ENCODE peak calls at places on chromosomes 3 and 15, in eight cellular contexts. One of them, this sample, is unnamed.

GRCh38 chr15:50463423-50464358 is 39.5 kb downstream of the USP8 start:
- DNase-seq in SK-N-MC: no peak
- DNase-seq in mucosa of descending colon: no peak
- DNase-seq in hepatic stellate cell: no peak
- DNase-seq in ACHN: no peak
- DNase-seq in SHP77: no peak
- DNase-seq in ELR: peak
- DNase-seq in stimulated activated CD8-positive, alpha-beta memory T cell treated with anti-CD3 and anti-CD28 coated beads, Interleukin-4, amount 100 ng/mL, for 48 hours: no peak
- DNase-seq in this sample: no peak

GRCh38 chr15:72128360-72128759 is 10.2 kb downstream of the SENP8 start:
- DNase-seq in ELR: no peak
- DNase-seq in ACHN: no peak
- DNase-seq in SHP77: no peak
- DNase-seq in stimulated activated CD8-positive, alpha-beta memory T cell treated with anti-CD3 and anti-CD28 coated beads, Interleukin-4, amount 100 ng/mL, for 48 hours: no peak
- DNase-seq in SK-N-MC: no peak
- DNase-seq in hepatic stellate cell: no peak
- DNase-seq in mucosa of descending colon: no peak
- DNase-seq in this sample: no peak

GRCh38 chr3:48215019-48215418 is 8.3 kb upstream of the CAMP start:
- DNase-seq in mucosa of descending colon: no peak
- DNase-seq in stimulated activated CD8-positive, alpha-beta memory T cell treated with anti-CD3 and anti-CD28 coated beads, Interleukin-4, amount 100 ng/mL, for 48 hours: no peak
- DNase-seq in SK-N-MC: no peak
- DNase-seq in ELR: no peak
- DNase-seq in hepatic stellate cell: no peak
- DNase-seq in SHP77: no peak
- DNase-seq in ACHN: no peak
- DNase-seq in this sample: no peak

GRCh38 chr3:14802332-14802731 is 16.4 kb upstream of the FGD5 start:
- DNase-seq in SK-N-MC: no peak
- DNase-seq in stimulated activated CD8-positive, alpha-beta memory T cell treated with anti-CD3 and anti-CD28 coated beads, Interleukin-4, amount 100 ng/mL, for 48 hours: no peak
- DNase-seq in SHP77: no peak
- DNase-seq in hepatic stellate cell: no peak
- DNase-seq in ELR: no peak
- DNase-seq in mucosa of descending colon: no peak
- DNase-seq in ACHN: no peak
- DNase-seq in this sample: no peak

GRCh38 chr3:170078620-170079281 is 41.0 kb downstream of the GPR160 start:
- DNase-seq in ELR: no peak
- DNase-seq in ACHN: peak
- DNase-seq in mucosa of descending colon: no peak
- DNase-seq in hepatic stellate cell: no peak
- DNase-seq in SHP77: no peak
- DNase-seq in SK-N-MC: no peak
- DNase-seq in stimulated activated CD8-positive, alpha-beta memory T cell treated with anti-CD3 and anti-CD28 coated beads, Interleukin-4, amount 100 ng/mL, for 48 hours: no peak
- DNase-seq in this sample: no peak

GRCh38 chr3:42515391-42515916 is 13.0 kb downstream of the VIPR1 start:
- DNase-seq in hepatic stellate cell: no peak
- DNase-seq in stimulated activated CD8-positive, alpha-beta memory T cell treated with anti-CD3 and anti-CD28 coated beads, Interleukin-4, amount 100 ng/mL, for 48 hours: no peak
- DNase-seq in SK-N-MC: no peak
- DNase-seq in SHP77: no peak
- DNase-seq in ACHN: no peak
- DNase-seq in ELR: no peak
- DNase-seq in mucosa of descending colon: peak
- DNase-seq in this sample: no peak

GRCh38 chr15:44670087-44670945 is 6.9 kb upstream of the SPG11 start:
- DNase-seq in ELR: no peak
- DNase-seq in SHP77: no peak
- DNase-seq in hepatic stellate cell: no peak
- DNase-seq in SK-N-MC: no peak
- DNase-seq in ACHN: no peak
- DNase-seq in stimulated activated CD8-positive, alpha-beta memory T cell treated with anti-CD3 and anti-CD28 coated beads, Interleukin-4, amount 100 ng/mL, for 48 hours: no peak
- DNase-seq in mucosa of descending colon: no peak
- DNase-seq in this sample: no peak

GRCh38 chr3:23079976-23080375 is 123.2 kb upstream of the UBE2E2 start:
- DNase-seq in ACHN: peak
- DNase-seq in stimulated activated CD8-positive, alpha-beta memory T cell treated with anti-CD3 and anti-CD28 coated beads, Interleukin-4, amount 100 ng/mL, for 48 hours: no peak
- DNase-seq in mucosa of descending colon: no peak
- DNase-seq in SK-N-MC: no peak
- DNase-seq in ELR: no peak
- DNase-seq in SHP77: no peak
- DNase-seq in hepatic stellate cell: no peak
- DNase-seq in this sample: no peak

GRCh38 chr15:56910801-56911200 is 7.6 kb upstream of the TCF12 start:
- DNase-seq in ELR: no peak
- DNase-seq in stimulated activated CD8-positive, alpha-beta memory T cell treated with anti-CD3 and anti-CD28 coated beads, Interleukin-4, amount 100 ng/mL, for 48 hours: no peak
- DNase-seq in SK-N-MC: no peak
- DNase-seq in ACHN: no peak
- DNase-seq in mucosa of descending colon: no peak
- DNase-seq in hepatic stellate cell: no peak
- DNase-seq in SHP77: no peak
- DNase-seq in this sample: no peak

GRCh38 chr3:41881233-41881821 is 80.6 kb downstream of the ULK4 start:
- DNase-seq in mucosa of descending colon: no peak
- DNase-seq in ELR: peak
- DNase-seq in hepatic stellate cell: peak
- DNase-seq in SHP77: peak
- DNase-seq in stimulated activated CD8-positive, alpha-beta memory T cell treated with anti-CD3 and anti-CD28 coated beads, Interleukin-4, amount 100 ng/mL, for 48 hours: no peak
- DNase-seq in SK-N-MC: no peak
- DNase-seq in ACHN: peak
- DNase-seq in this sample: peak

GRCh38 chr3:183830187-183830586 is 4.8 kb upstream of the MAP6D1 start:
- DNase-seq in mucosa of descending colon: no peak
- DNase-seq in SK-N-MC: no peak
- DNase-seq in ELR: no peak
- DNase-seq in stimulated activated CD8-positive, alpha-beta memory T cell treated with anti-CD3 and anti-CD28 coated beads, Interleukin-4, amount 100 ng/mL, for 48 hours: no peak
- DNase-seq in ACHN: no peak
- DNase-seq in SHP77: no peak
- DNase-seq in hepatic stellate cell: no peak
- DNase-seq in this sample: no peak

GRCh38 chr3:115833074-115833473 is 209.8 kb downstream of the GAP43 start:
- DNase-seq in SHP77: no peak
- DNase-seq in mucosa of descending colon: no peak
- DNase-seq in ELR: no peak
- DNase-seq in hepatic stellate cell: no peak
- DNase-seq in stimulated activated CD8-positive, alpha-beta memory T cell treated with anti-CD3 and anti-CD28 coated beads, Interleukin-4, amount 100 ng/mL, for 48 hours: no peak
- DNase-seq in ACHN: no peak
- DNase-seq in SK-N-MC: no peak
- DNase-seq in this sample: no peak

GRCh38 chr15:75720787-75721461 is 8.3 kb upstream of the CSPG4 start:
- DNase-seq in ACHN: peak
- DNase-seq in stimulated activated CD8-positive, alpha-beta memory T cell treated with anti-CD3 and anti-CD28 coated beads, Interleukin-4, amount 100 ng/mL, for 48 hours: peak
- DNase-seq in ELR: peak
- DNase-seq in SHP77: peak
- DNase-seq in mucosa of descending colon: peak
- DNase-seq in SK-N-MC: no peak
- DNase-seq in hepatic stellate cell: no peak
- DNase-seq in this sample: no peak

GRCh38 chr3:123089611-123090301 is 22.9 kb downstream of the PDIA5 start:
- DNase-seq in ACHN: peak
- DNase-seq in SK-N-MC: no peak
- DNase-seq in mucosa of descending colon: no peak
- DNase-seq in stimulated activated CD8-positive, alpha-beta memory T cell treated with anti-CD3 and anti-CD28 coated beads, Interleukin-4, amount 100 ng/mL, for 48 hours: no peak
- DNase-seq in SHP77: no peak
- DNase-seq in hepatic stellate cell: no peak
- DNase-seq in ELR: no peak
- DNase-seq in this sample: no peak

GRCh38 chr3:95655363-95655986 is 1158.9 kb upstream of the EPHA6 start:
- DNase-seq in stimulated activated CD8-positive, alpha-beta memory T cell treated with anti-CD3 and anti-CD28 coated beads, Interleukin-4, amount 100 ng/mL, for 48 hours: no peak
- DNase-seq in ACHN: peak
- DNase-seq in SK-N-MC: no peak
- DNase-seq in mucosa of descending colon: no peak
- DNase-seq in ELR: no peak
- DNase-seq in SHP77: no peak
- DNase-seq in hepatic stellate cell: no peak
- DNase-seq in this sample: no peak

GRCh38 chr15:31296304-31297220 is 30.1 kb upstream of the KLF13 start:
- DNase-seq in stimulated activated CD8-positive, alpha-beta memory T cell treated with anti-CD3 and anti-CD28 coated beads, Interleukin-4, amount 100 ng/mL, for 48 hours: no peak
- DNase-seq in SHP77: peak
- DNase-seq in SK-N-MC: no peak
- DNase-seq in hepatic stellate cell: no peak
- DNase-seq in ELR: no peak
- DNase-seq in mucosa of descending colon: peak
- DNase-seq in ACHN: no peak
- DNase-seq in this sample: no peak

GRCh38 chr3:171028779-171029232 is 2.3 kb upstream of the SLC2A2 start:
- DNase-seq in stimulated activated CD8-positive, alpha-beta memory T cell treated with anti-CD3 and anti-CD28 coated beads, Interleukin-4, amount 100 ng/mL, for 48 hours: no peak
- DNase-seq in ELR: peak
- DNase-seq in mucosa of descending colon: no peak
- DNase-seq in ACHN: peak
- DNase-seq in hepatic stellate cell: peak
- DNase-seq in SHP77: no peak
- DNase-seq in SK-N-MC: no peak
- DNase-seq in this sample: no peak